ENCODE peak calls at places on chromosome 12, in eight cellular contexts. One of them, this sample, is unnamed. For H3K27me3, the result is how much of the 10 kb centered on the place peaks cover.

GRCh38 chr12:115710104-115710564 is 567.4 kb downstream of the MED13L start:
- DNase-seq in breast epithelium: no peak
- DNase-seq in lung: no peak
- DNase-seq in neural progenitor cell: no peak
- DNase-seq in fibroblast of lung: peak
- DNase-seq in CD8-positive, alpha-beta T cell: no peak
- DNase-seq in HCT116: no peak
- DNase-seq in effector memory CD4-positive, alpha-beta T cell: no peak
- DNase-seq in this sample: no peak

GRCh38 chr12:3195859-3196483 is 118.8 kb downstream of the TSPAN9 start:
- DNase-seq in breast epithelium: no peak
- DNase-seq in lung: no peak
- DNase-seq in neural progenitor cell: no peak
- DNase-seq in fibroblast of lung: no peak
- DNase-seq in CD8-positive, alpha-beta T cell: no peak
- DNase-seq in HCT116: no peak
- DNase-seq in effector memory CD4-positive, alpha-beta T cell: no peak
- DNase-seq in this sample: no peak

GRCh38 chr12:91567100-91567485 is 384.5 kb upstream of the DCN start:
- DNase-seq in breast epithelium: no peak
- DNase-seq in lung: no peak
- DNase-seq in neural progenitor cell: no peak
- DNase-seq in fibroblast of lung: no peak
- DNase-seq in CD8-positive, alpha-beta T cell: no peak
- DNase-seq in HCT116: no peak
- DNase-seq in effector memory CD4-positive, alpha-beta T cell: no peak
- DNase-seq in this sample: no peak

GRCh38 chr12:129385637-129385990 is 518.2 kb downstream of the TMEM132D start:
- DNase-seq in breast epithelium: no peak
- DNase-seq in lung: no peak
- DNase-seq in neural progenitor cell: no peak
- DNase-seq in fibroblast of lung: no peak
- DNase-seq in CD8-positive, alpha-beta T cell: no peak
- DNase-seq in HCT116: no peak
- DNase-seq in effector memory CD4-positive, alpha-beta T cell: no peak
- DNase-seq in this sample: no peak

GRCh38 chr12:15679146-15679545 is 110.0 kb downstream of the EPS8 start:
- DNase-seq in breast epithelium: no peak
- DNase-seq in lung: no peak
- DNase-seq in neural progenitor cell: no peak
- DNase-seq in fibroblast of lung: peak
- DNase-seq in CD8-positive, alpha-beta T cell: no peak
- DNase-seq in HCT116: no peak
- DNase-seq in effector memory CD4-positive, alpha-beta T cell: no peak
- DNase-seq in this sample: no peak

GRCh38 chr12:67667276-67668073 is 18.9 kb downstream of the DYRK2 start:
- DNase-seq in breast epithelium: no peak
- DNase-seq in lung: peak
- DNase-seq in neural progenitor cell: no peak
- DNase-seq in fibroblast of lung: no peak
- DNase-seq in CD8-positive, alpha-beta T cell: no peak
- DNase-seq in HCT116: no peak
- DNase-seq in effector memory CD4-positive, alpha-beta T cell: no peak
- DNase-seq in this sample: no peak

GRCh38 chr12:30847259-30847658 is 79.3 kb upstream of the TSPAN11 start:
- DNase-seq in breast epithelium: no peak
- DNase-seq in lung: no peak
- DNase-seq in neural progenitor cell: peak
- DNase-seq in fibroblast of lung: peak
- DNase-seq in CD8-positive, alpha-beta T cell: no peak
- DNase-seq in HCT116: peak
- DNase-seq in effector memory CD4-positive, alpha-beta T cell: no peak
- DNase-seq in this sample: peak

GRCh38 chr12:43762596-43762995 is 3.8 kb downstream of the IRAK4 start:
- DNase-seq in breast epithelium: no peak
- DNase-seq in lung: no peak
- DNase-seq in neural progenitor cell: no peak
- DNase-seq in fibroblast of lung: no peak
- DNase-seq in CD8-positive, alpha-beta T cell: no peak
- DNase-seq in HCT116: no peak
- DNase-seq in effector memory CD4-positive, alpha-beta T cell: no peak
- DNase-seq in this sample: no peak

GRCh38 chr12:586318-587071 is 76.8 kb downstream of the NINJ2 start:
- DNase-seq in breast epithelium: no peak
- DNase-seq in lung: no peak
- DNase-seq in neural progenitor cell: no peak
- DNase-seq in fibroblast of lung: no peak
- DNase-seq in CD8-positive, alpha-beta T cell: no peak
- DNase-seq in HCT116: no peak
- DNase-seq in effector memory CD4-positive, alpha-beta T cell: no peak
- DNase-seq in this sample: no peak

GRCh38 chr12:120984351-120984898 is 6.1 kb downstream of the HNF1A start:
- DNase-seq in breast epithelium: no peak
- DNase-seq in lung: no peak
- DNase-seq in neural progenitor cell: no peak
- DNase-seq in fibroblast of lung: no peak
- DNase-seq in CD8-positive, alpha-beta T cell: no peak
- DNase-seq in HCT116: no peak
- DNase-seq in effector memory CD4-positive, alpha-beta T cell: no peak
- DNase-seq in this sample: no peak

GRCh38 chr12:132955094-132955932 is 793 bp downstream of the ZNF605 start:
- DNase-seq in breast epithelium: no peak
- DNase-seq in lung: peak
- DNase-seq in neural progenitor cell: peak
- DNase-seq in fibroblast of lung: peak
- DNase-seq in CD8-positive, alpha-beta T cell: no peak
- DNase-seq in HCT116: no peak
- DNase-seq in effector memory CD4-positive, alpha-beta T cell: no peak
- DNase-seq in this sample: peak

GRCh38 chr12:80101126-80101525 is 1.8 kb downstream of the OTOGL start:
- DNase-seq in breast epithelium: no peak
- DNase-seq in lung: no peak
- DNase-seq in neural progenitor cell: no peak
- DNase-seq in fibroblast of lung: no peak
- DNase-seq in CD8-positive, alpha-beta T cell: no peak
- DNase-seq in HCT116: no peak
- DNase-seq in effector memory CD4-positive, alpha-beta T cell: no peak
- DNase-seq in this sample: no peak

GRCh38 chr12:7108042-7108927 is 729 bp downstream of the C1RL start:
- DNase-seq in breast epithelium: peak
- DNase-seq in lung: peak
- DNase-seq in neural progenitor cell: peak
- DNase-seq in fibroblast of lung: peak
- DNase-seq in CD8-positive, alpha-beta T cell: peak
- DNase-seq in HCT116: peak
- DNase-seq in effector memory CD4-positive, alpha-beta T cell: peak
- DNase-seq in this sample: peak

GRCh38 chr12:30877110-30877875 is 49.3 kb upstream of the TSPAN11 start:
- DNase-seq in breast epithelium: no peak
- DNase-seq in lung: peak
- DNase-seq in neural progenitor cell: no peak
- DNase-seq in fibroblast of lung: no peak
- DNase-seq in CD8-positive, alpha-beta T cell: no peak
- DNase-seq in HCT116: no peak
- DNase-seq in effector memory CD4-positive, alpha-beta T cell: no peak
- DNase-seq in this sample: no peak

GRCh38 chr12:70049596-70050360 is 193.5 kb upstream of the CNOT2 start:
- DNase-seq in breast epithelium: no peak
- DNase-seq in lung: no peak
- DNase-seq in neural progenitor cell: no peak
- DNase-seq in fibroblast of lung: no peak
- DNase-seq in CD8-positive, alpha-beta T cell: peak
- DNase-seq in HCT116: peak
- DNase-seq in effector memory CD4-positive, alpha-beta T cell: no peak
- DNase-seq in this sample: no peak

GRCh38 chr12:92408072-92408900 is 262.6 kb upstream of the BTG1 start:
- DNase-seq in breast epithelium: no peak
- DNase-seq in lung: peak
- DNase-seq in neural progenitor cell: peak
- DNase-seq in fibroblast of lung: peak
- DNase-seq in CD8-positive, alpha-beta T cell: peak
- DNase-seq in HCT116: peak
- DNase-seq in effector memory CD4-positive, alpha-beta T cell: no peak
- DNase-seq in this sample: peak

GRCh38 chr12:51196547-51196946 is 21.3 kb downstream of the POU6F1 start:
- DNase-seq in breast epithelium: no peak
- DNase-seq in lung: no peak
- DNase-seq in neural progenitor cell: no peak
- DNase-seq in fibroblast of lung: no peak
- DNase-seq in CD8-positive, alpha-beta T cell: no peak
- DNase-seq in HCT116: no peak
- DNase-seq in effector memory CD4-positive, alpha-beta T cell: no peak
- DNase-seq in this sample: no peak

GRCh38 chr12:65368071-65368470 is 89.6 kb downstream of the MSRB3 start:
- DNase-seq in breast epithelium: no peak
- DNase-seq in lung: no peak
- DNase-seq in neural progenitor cell: peak
- DNase-seq in fibroblast of lung: no peak
- DNase-seq in CD8-positive, alpha-beta T cell: no peak
- DNase-seq in HCT116: no peak
- DNase-seq in effector memory CD4-positive, alpha-beta T cell: no peak
- DNase-seq in this sample: no peak

GRCh38 chr12:68980476-68981212 is 47.7 kb upstream of the CPM start:
- DNase-seq in breast epithelium: no peak
- DNase-seq in lung: no peak
- DNase-seq in neural progenitor cell: no peak
- DNase-seq in fibroblast of lung: no peak
- DNase-seq in CD8-positive, alpha-beta T cell: no peak
- DNase-seq in HCT116: no peak
- DNase-seq in effector memory CD4-positive, alpha-beta T cell: no peak
- DNase-seq in this sample: no peak

GRCh38 chr12:123223241-123223668 is 9.7 kb downstream of the MPHOSPH9 start:
- DNase-seq in breast epithelium: no peak
- DNase-seq in lung: no peak
- DNase-seq in neural progenitor cell: no peak
- DNase-seq in fibroblast of lung: no peak
- DNase-seq in CD8-positive, alpha-beta T cell: peak
- DNase-seq in HCT116: no peak
- DNase-seq in effector memory CD4-positive, alpha-beta T cell: peak
- DNase-seq in this sample: no peak

GRCh38 chr12:89134213-89134770 is 218.0 kb downstream of the DUSP6 start:
- DNase-seq in breast epithelium: no peak
- DNase-seq in lung: no peak
- DNase-seq in neural progenitor cell: no peak
- DNase-seq in fibroblast of lung: no peak
- DNase-seq in CD8-positive, alpha-beta T cell: no peak
- DNase-seq in HCT116: peak
- DNase-seq in effector memory CD4-positive, alpha-beta T cell: no peak
- DNase-seq in this sample: no peak

GRCh38 chr12:131482686-131483085 is 228.2 kb upstream of the SFSWAP start:
- DNase-seq in breast epithelium: no peak
- DNase-seq in lung: no peak
- DNase-seq in neural progenitor cell: no peak
- DNase-seq in fibroblast of lung: no peak
- DNase-seq in CD8-positive, alpha-beta T cell: no peak
- DNase-seq in HCT116: no peak
- DNase-seq in effector memory CD4-positive, alpha-beta T cell: no peak
- DNase-seq in this sample: no peak

GRCh38 chr12:65902504-65902903 is 78.2 kb downstream of the HMGA2 start:
- DNase-seq in breast epithelium: no peak
- DNase-seq in lung: no peak
- DNase-seq in neural progenitor cell: no peak
- DNase-seq in fibroblast of lung: peak
- DNase-seq in CD8-positive, alpha-beta T cell: no peak
- DNase-seq in HCT116: no peak
- DNase-seq in effector memory CD4-positive, alpha-beta T cell: no peak
- DNase-seq in this sample: peak

GRCh38 chr12:107092669-107093546 is 441 bp downstream of the CRY1 start:
- DNase-seq in breast epithelium: peak
- DNase-seq in lung: peak
- DNase-seq in neural progenitor cell: peak
- DNase-seq in fibroblast of lung: no peak
- DNase-seq in CD8-positive, alpha-beta T cell: peak
- DNase-seq in HCT116: no peak
- DNase-seq in effector memory CD4-positive, alpha-beta T cell: peak
- DNase-seq in this sample: peak

GRCh38 chr12:108371801-108372344 is 32.8 kb upstream of the CMKLR1 start:
- DNase-seq in breast epithelium: no peak
- DNase-seq in lung: peak
- DNase-seq in neural progenitor cell: no peak
- DNase-seq in fibroblast of lung: peak
- DNase-seq in CD8-positive, alpha-beta T cell: no peak
- DNase-seq in HCT116: no peak
- DNase-seq in effector memory CD4-positive, alpha-beta T cell: no peak
- DNase-seq in this sample: no peak

GRCh38 chr12:48696626-48697025 is 14.6 kb upstream of the KANSL2 start:
- DNase-seq in breast epithelium: no peak
- DNase-seq in lung: no peak
- DNase-seq in neural progenitor cell: no peak
- DNase-seq in fibroblast of lung: no peak
- DNase-seq in CD8-positive, alpha-beta T cell: no peak
- DNase-seq in HCT116: no peak
- DNase-seq in effector memory CD4-positive, alpha-beta T cell: no peak
- DNase-seq in this sample: no peak
- H3K27ac ChIP-seq in breast epithelium: no peak
- H3K27ac ChIP-seq in lung: no peak
- H3K27ac ChIP-seq in neural progenitor cell: no peak
- H3K27ac ChIP-seq in fibroblast of lung: no peak
- H3K27ac ChIP-seq in CD8-positive, alpha-beta T cell: no peak
- H3K27ac ChIP-seq in HCT116: no peak
- H3K27ac ChIP-seq in effector memory CD4-positive, alpha-beta T cell: no peak
- H3K27ac ChIP-seq in this sample: no peak

GRCh38 chr12:112980491-112981158 is 2.3 kb downstream of the OAS2 start:
- DNase-seq in breast epithelium: no peak
- DNase-seq in lung: no peak
- DNase-seq in neural progenitor cell: no peak
- DNase-seq in fibroblast of lung: no peak
- DNase-seq in CD8-positive, alpha-beta T cell: no peak
- DNase-seq in HCT116: no peak
- DNase-seq in effector memory CD4-positive, alpha-beta T cell: no peak
- DNase-seq in this sample: no peak
- H3K4me3 ChIP-seq in breast epithelium: no peak
- H3K4me3 ChIP-seq in lung: no peak
- H3K4me3 ChIP-seq in neural progenitor cell: no peak
- H3K4me3 ChIP-seq in fibroblast of lung: no peak
- H3K4me3 ChIP-seq in CD8-positive, alpha-beta T cell: peak
- H3K4me3 ChIP-seq in HCT116: no peak
- H3K4me3 ChIP-seq in effector memory CD4-positive, alpha-beta T cell: peak
- H3K4me3 ChIP-seq in this sample: no peak

DNA sequence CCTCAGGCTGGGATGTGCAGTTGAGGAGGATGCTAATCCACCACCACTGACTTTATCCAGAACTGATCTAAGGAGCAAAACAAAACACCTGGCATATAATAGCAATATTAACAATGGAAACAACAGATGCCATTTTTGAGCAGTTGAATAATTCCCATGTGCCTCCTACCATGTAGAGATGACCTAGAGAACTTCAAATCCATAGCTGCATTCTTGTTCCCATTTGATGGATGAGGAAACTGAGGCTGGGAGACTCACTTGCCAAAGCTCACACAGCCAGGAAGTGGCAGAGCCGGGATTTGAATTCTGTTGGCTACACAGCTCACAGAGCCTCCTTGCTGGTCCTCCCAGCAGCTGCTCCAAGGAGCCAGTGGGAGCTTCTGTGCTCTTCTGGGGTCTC is 155.8 kb upstream of the MYL2 start:
- DNase-seq in breast epithelium: no peak
- DNase-seq in lung: no peak
- DNase-seq in neural progenitor cell: no peak
- DNase-seq in fibroblast of lung: no peak
- DNase-seq in CD8-positive, alpha-beta T cell: no peak
- DNase-seq in HCT116: no peak
- DNase-seq in effector memory CD4-positive, alpha-beta T cell: no peak
- DNase-seq in this sample: no peak
- H3K27me3 ChIP-seq in breast epithelium: under half
- H3K27me3 ChIP-seq in lung: under half
- H3K27me3 ChIP-seq in neural progenitor cell: under half
- H3K27me3 ChIP-seq in fibroblast of lung: under half
- H3K27me3 ChIP-seq in CD8-positive, alpha-beta T cell: under half
- H3K27me3 ChIP-seq in HCT116: under half
- H3K27me3 ChIP-seq in effector memory CD4-positive, alpha-beta T cell: under half
- H3K27me3 ChIP-seq in this sample: under half

GRCh38 chr12:75779891-75780501 is 251.6 kb downstream of the PHLDA1 start:
- DNase-seq in breast epithelium: no peak
- DNase-seq in lung: no peak
- DNase-seq in neural progenitor cell: peak
- DNase-seq in fibroblast of lung: no peak
- DNase-seq in CD8-positive, alpha-beta T cell: no peak
- DNase-seq in HCT116: no peak
- DNase-seq in effector memory CD4-positive, alpha-beta T cell: no peak
- DNase-seq in this sample: peak
- H3K27ac ChIP-seq in breast epithelium: no peak
- H3K27ac ChIP-seq in lung: no peak
- H3K27ac ChIP-seq in neural progenitor cell: no peak
- H3K27ac ChIP-seq in fibroblast of lung: no peak
- H3K27ac ChIP-seq in CD8-positive, alpha-beta T cell: no peak
- H3K27ac ChIP-seq in HCT116: peak
- H3K27ac ChIP-seq in effector memory CD4-positive, alpha-beta T cell: no peak
- H3K27ac ChIP-seq in this sample: peak

This sample was measured in SJCRH30.